ENCODE peak calls at places on chromosome 19, in seven cellular contexts. W is GM20000; O is GM10248; U is GM12892; I is CD4-positive, alpha-beta memory T cell; Y is NCI-H510A; Q is GM12865. B is an unnamed sample.

GRCh38 chr19:2337329-2337707 is 8.8 kb downstream of the SPPL2B start:
- DNase-seq in W (no peak), O (no peak), U (no peak), I (peak), Y (peak), Q (no peak), B (no peak)

GRCh38 chr19:46901701-46902401 is 41.1 kb downstream of the ARHGAP35 start:
- DNase-seq in W (no peak), O (no peak), U (no peak), I (no peak), Y (no peak), Q (no peak), B (no peak)

GRCh38 chr19:39878398-39878797 is 32.2 kb upstream of the FBL start:
- DNase-seq in W (peak), O (no peak), U (peak), I (no peak), Y (no peak), Q (no peak), B (no peak)

GRCh38 chr19:21321996-21322395 is 7.2 kb downstream of the ZNF708 start:
- DNase-seq in W (no peak), O (no peak), U (no peak), I (no peak), Y (no peak), Q (no peak), B (no peak)

GRCh38 chr19:43476606-43477005 is 11.2 kb upstream of the LYPD3 start:
- DNase-seq in W (no peak), O (no peak), U (no peak), I (no peak), Y (no peak), Q (no peak), B (no peak)

GRCh38 chr19:10333758-10334339 is 520 bp upstream of the RAVER1 start:
- DNase-seq in W (no peak), O (no peak), U (no peak), I (no peak), Y (no peak), Q (no peak), B (no peak)

GRCh38 chr19:19064811-19065745 is 1.3 kb downstream of the SLC25A42 start:
- DNase-seq in W (peak), O (peak), U (no peak), I (no peak), Y (no peak), Q (peak), B (peak)

GRCh38 chr19:6862673-6863078 is 24.7 kb upstream of the ADGRE1 start:
- DNase-seq in W (peak), O (peak), U (peak), I (peak), Y (no peak), Q (peak), B (peak)

GRCh38 chr19:39085392-39085791 is 1.2 kb downstream of the ACP7 start:
- DNase-seq in W (no peak), O (no peak), U (no peak), I (no peak), Y (no peak), Q (no peak), B (no peak)

GRCh38 chr19:57317503-57317902 is 2.8 kb upstream of the ZNF543 start:
- DNase-seq in W (no peak), O (no peak), U (no peak), I (no peak), Y (no peak), Q (no peak), B (no peak)

GRCh38 chr19:38666662-38667448 is 19.4 kb downstream of the ACTN4 start:
- DNase-seq in W (peak), O (peak), U (no peak), I (peak), Y (no peak), Q (peak), B (no peak)

GRCh38 chr19:47056416-47056815 is 8.0 kb upstream of the TMEM160 start:
- DNase-seq in W (no peak), O (no peak), U (no peak), I (no peak), Y (no peak), Q (no peak), B (no peak)

GRCh38 chr19:39194832-39195542 is 1.8 kb upstream of the NCCRP1 start:
- DNase-seq in W (no peak), O (no peak), U (no peak), I (no peak), Y (no peak), Q (no peak), B (no peak)

GRCh38 chr19:44891016-44891882 is at the start of gene TOMM40:
- DNase-seq in W (peak), O (no peak), U (no peak), I (peak), Y (peak), Q (peak), B (no peak)

GRCh38 chr19:3722443-3723109 is 14.4 kb downstream of the TJP3 start:
- DNase-seq in W (peak), O (no peak), U (no peak), I (no peak), Y (peak), Q (no peak), B (no peak)

GRCh38 chr19:13089139-13089856 is 13.4 kb downstream of the LYL1 start:
- DNase-seq in W (no peak), O (no peak), U (peak), I (peak), Y (no peak), Q (peak), B (peak)

GRCh38 chr19:16457195-16457953 is 14.4 kb downstream of the EPS15L1 start:
- DNase-seq in W (no peak), O (peak), U (no peak), I (no peak), Y (no peak), Q (peak), B (no peak)

GRCh38 chr19:35963514-35963913 is 27.3 kb downstream of the LRFN3 start:
- DNase-seq in W (no peak), O (no peak), U (no peak), I (no peak), Y (no peak), Q (peak), B (no peak)

GRCh38 chr19:287381-287871 is 3.8 kb downstream of the PLPP2 start:
- DNase-seq in W (no peak), O (no peak), U (no peak), I (no peak), Y (no peak), Q (no peak), B (no peak)

B was measured in naive B cell.